ENCODE peak calls at places on chromosomes 2 and 18, in four cellular contexts. V is esophagus squamous epithelium; F is fibroblast of villous mesenchyme; X is activated CD8-positive, alpha-beta T cell treated with anti-CD3 and anti-CD28 coated beads for 36 hours. L is an unnamed sample.

GRCh38 chr2:45813003-45813601 is 161.6 kb downstream of the PRKCE start:
- DNase-seq in V (no peak), X (no peak), F (peak), L (no peak)

GRCh38 chr2:29817846-29818680 is 103.3 kb downstream of the ALK start:
- DNase-seq in X (no peak), V (no peak), F (no peak), L (no peak)

GRCh38 chr2:47098953-47099352 is 56.2 kb downstream of the STPG4 start:
- DNase-seq in X (no peak), F (no peak), V (no peak), L (no peak)

GRCh38 chr2:54666741-54667639 is 56.5 kb upstream of the EML6 start:
- DNase-seq in V (no peak), F (peak), X (no peak), L (no peak)

GRCh38 chr18:37343542-37343851 is 222.1 kb downstream of the CELF4 start:
- DNase-seq in X (no peak), V (no peak), F (no peak), L (no peak)

GRCh38 chr2:82333697-82334096 is 2029.1 kb upstream of the LRRTM1 start:
- DNase-seq in X (no peak), V (no peak), F (no peak), L (no peak)

GRCh38 chr2:124325667-124326425 is 300.8 kb downstream of the CNTNAP5 start:
- DNase-seq in V (no peak), F (no peak), X (no peak), L (no peak)

GRCh38 chr18:3898866-3899613 is 449.1 kb downstream of the TGIF1 start:
- DNase-seq in F (no peak), X (no peak), V (no peak), L (no peak)

GRCh38 chr2:121898483-121898882 is 143.0 kb downstream of the TSN start:
- DNase-seq in V (no peak), F (no peak), X (no peak), L (no peak)

GRCh38 chr2:1653137-1653789 is 91.1 kb downstream of the PXDN start:
- DNase-seq in F (peak), V (no peak), X (no peak), L (no peak)

DNA sequence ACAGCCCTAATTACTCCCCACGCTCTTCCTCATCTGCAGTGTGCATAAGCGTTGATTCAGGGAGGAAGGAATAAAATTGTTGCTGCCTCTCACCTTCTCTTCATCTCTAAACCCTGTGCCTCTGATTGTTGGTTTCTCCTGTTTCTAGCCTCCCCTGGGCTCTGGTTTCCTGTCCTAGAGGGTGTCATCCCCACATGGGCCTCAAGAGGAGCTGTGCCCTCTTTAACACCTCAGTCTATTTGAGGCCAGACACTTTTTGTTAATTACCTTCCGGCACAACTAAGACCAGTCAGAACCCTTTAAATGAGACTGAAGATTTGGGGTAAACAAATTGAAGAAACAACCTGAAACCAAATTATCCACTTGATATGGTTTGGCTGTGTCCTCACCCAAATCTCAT is 9.7 kb downstream of the CTAGE1 start:
- DNase-seq in X (peak), V (no peak), F (no peak), L (no peak)
- TF ChIP-seq CTCF in X (no peak), V (no peak), F (peak), L (no peak)

GRCh38 chr18:40293311-40293710 is 1661.7 kb upstream of the PIK3C3 start:
- DNase-seq in V (no peak), X (no peak), F (no peak), L (no peak)
- TF ChIP-seq CTCF in V (no peak), X (no peak), F (no peak), L (no peak)

DNA sequence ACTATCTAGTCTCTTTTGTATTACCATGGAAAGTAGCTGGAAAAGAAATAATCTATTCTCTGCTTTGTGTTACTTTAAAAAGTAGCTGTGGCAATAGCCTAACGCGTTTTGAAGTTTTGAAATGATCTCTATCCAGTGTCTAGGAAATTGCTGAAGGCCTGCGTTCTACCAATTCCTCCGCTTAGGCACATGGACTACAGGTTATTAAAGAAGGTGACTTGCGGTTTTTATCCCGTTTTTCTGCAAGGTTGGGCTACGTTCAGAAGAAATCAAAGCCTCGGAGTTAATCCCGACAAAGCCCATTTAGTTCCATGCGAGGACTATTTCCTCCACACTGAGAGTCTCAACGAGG is 636 bp upstream of the UBXN4 start:
- DNase-seq in F (no peak), V (no peak), X (no peak), L (no peak)
- TF ChIP-seq CTCF in F (no peak), V (no peak), X (no peak), L (no peak)

DNA sequence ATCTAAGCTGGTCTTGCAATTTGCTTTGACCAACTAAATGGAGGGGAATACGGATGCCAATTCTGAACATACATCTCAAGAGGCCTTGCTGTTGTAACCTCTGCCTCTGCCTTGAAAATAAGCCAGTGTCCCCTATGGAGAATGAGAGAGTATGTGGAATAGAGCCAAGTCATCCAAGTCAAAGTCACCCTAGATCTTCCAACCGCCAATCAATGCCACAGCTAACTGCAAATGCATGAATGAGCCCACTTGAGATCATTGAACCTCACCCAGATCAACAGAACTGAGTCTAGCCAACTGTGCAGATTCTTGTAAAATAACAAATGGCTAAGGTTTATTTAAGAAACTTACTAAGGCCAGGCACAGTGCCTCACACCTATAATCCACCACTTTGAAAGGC is 139.8 kb upstream of the TANK start:
- DNase-seq in V (no peak), F (no peak), X (no peak), L (no peak)
- TF ChIP-seq CTCF in V (no peak), F (no peak), X (no peak), L (no peak)

GRCh38 chr2:198137733-198138132 is 333.3 kb downstream of the PLCL1 start:
- DNase-seq in V (no peak), X (no peak), F (no peak), L (no peak)
- TF ChIP-seq CTCF in V (no peak), X (no peak), F (no peak), L (no peak)

GRCh38 chr2:118061135-118061955 is 26.9 kb upstream of the INSIG2 start:
- DNase-seq in X (peak), F (peak), V (no peak), L (peak)
- TF ChIP-seq CTCF in X (peak), F (peak), V (no peak), L (peak)

DNA sequence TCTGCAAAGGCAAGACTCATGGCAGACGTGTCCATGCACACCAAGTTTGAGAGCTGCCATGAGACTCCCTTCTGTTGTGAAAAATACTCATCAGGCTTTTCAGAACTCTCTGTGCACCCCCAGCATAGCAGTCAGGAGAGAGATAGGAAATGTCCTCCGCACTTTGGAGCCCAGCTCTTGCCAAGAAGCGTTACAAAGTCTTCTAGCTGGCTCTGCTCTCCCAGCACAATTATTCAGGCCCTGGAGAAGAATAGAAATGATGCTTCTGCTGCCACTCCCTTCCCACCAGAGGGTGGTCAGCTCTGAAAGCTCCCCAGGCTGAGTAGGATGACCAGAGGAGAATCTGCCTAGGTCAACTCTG is 594.4 kb upstream of the ID2 start:
- DNase-seq in V (no peak), X (no peak), F (no peak), L (no peak)
- TF ChIP-seq CTCF in V (no peak), X (no peak), F (no peak), L (no peak)

DNA sequence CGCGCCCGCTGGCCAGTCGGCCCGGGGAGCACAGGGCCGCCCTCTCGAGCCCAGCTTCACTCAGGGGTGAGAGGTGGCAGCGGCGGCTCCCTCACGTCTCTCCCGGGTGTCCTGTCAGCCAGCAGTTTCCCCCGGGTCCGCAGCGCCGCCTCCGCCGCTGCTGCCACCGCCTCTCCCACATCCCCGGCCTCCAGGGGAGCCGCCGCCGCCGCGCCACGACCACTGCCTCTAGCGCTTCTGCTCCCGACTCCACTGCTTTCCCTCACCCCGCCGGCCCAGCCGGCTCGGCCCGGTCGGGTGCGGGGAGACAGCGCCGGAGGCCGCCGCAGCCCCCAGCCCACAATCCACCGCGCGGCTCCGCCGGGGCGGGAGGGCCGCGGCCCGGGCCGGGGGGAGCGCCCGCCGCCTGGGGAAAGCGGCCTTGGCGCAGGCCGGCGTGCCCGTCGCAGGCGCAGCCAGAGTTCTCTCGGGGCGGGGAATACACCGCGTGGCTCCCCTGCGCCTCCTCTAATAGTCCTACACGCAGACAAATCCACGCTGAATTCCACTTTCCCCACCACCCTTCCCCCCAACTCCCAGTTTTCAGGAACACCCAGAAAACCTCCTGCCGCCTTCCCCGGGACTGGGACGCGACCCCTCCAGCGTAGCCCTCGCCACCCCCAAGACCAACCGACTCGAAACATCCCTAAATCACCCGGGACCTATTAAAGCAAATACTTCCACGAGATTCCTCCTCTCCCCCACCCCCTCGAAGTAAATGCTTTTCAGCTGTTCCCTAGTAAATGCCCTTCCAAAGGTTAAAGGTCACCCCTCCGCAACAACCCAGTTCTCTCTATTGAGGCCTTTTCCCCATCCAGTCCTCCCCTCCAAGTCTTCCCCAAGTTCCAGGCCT is at the start of gene VPS54:
- DNase-seq in X (peak), V (no peak), F (peak), L (peak)
- TF ChIP-seq CTCF in X (no peak), V (no peak), F (no peak), L (no peak)

GRCh38 chr18:7805096-7805495 is 238.0 kb downstream of the PTPRM start:
- DNase-seq in V (no peak), F (no peak), X (no peak), L (no peak)

GRCh38 chr18:7808054-7808453 is 240.9 kb downstream of the PTPRM start:
- DNase-seq in X (no peak), F (no peak), V (no peak), L (no peak)

GRCh38 chr18:7803956-7804469 is 236.9 kb downstream of the PTPRM start:
- DNase-seq in F (no peak), X (no peak), V (no peak), L (no peak)

GRCh38 chr18:7808992-7809391 is 241.9 kb downstream of the PTPRM start:
- DNase-seq in F (no peak), X (no peak), V (no peak), L (no peak)

DNA sequence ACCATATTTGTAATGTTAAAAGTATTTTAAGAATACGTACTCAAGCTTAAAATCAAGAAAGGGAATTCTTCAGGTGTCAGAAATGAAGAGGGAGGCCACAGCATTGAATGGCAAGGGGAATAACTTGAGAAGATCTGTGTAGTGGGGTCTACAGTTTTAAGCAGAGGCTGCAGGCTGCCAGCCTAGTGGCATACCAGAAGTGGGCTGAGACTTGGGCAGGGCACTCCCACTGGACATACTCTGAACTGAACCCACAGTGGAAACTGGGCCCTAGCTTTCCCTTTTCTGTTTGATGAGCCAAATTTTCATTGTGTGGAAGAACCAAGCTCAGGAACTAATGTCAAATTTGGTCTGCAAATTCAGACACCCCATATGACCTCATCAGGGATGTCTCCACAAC is 238.8 kb downstream of the PTPRM start:
- DNase-seq in X (no peak), V (no peak), F (no peak), L (no peak)
- TF ChIP-seq CTCF in X (no peak), V (no peak), F (no peak), L (no peak)

GRCh38 chr2:74415762-74416395 is 5.5 kb downstream of the C2orf81 start:
- DNase-seq in F (no peak), X (no peak), V (no peak), L (no peak)

GRCh38 chr2:74417763-74418162 is 3.7 kb downstream of the C2orf81 start:
- DNase-seq in X (no peak), V (no peak), F (no peak), L (no peak)

GRCh38 chr2:74418312-74418711 is 3.1 kb downstream of the C2orf81 start:
- DNase-seq in F (no peak), V (no peak), X (no peak), L (no peak)

GRCh38 chr2:74414913-74415761 is 6.3 kb downstream of the C2orf81 start:
- DNase-seq in X (peak), V (no peak), F (peak), L (peak)

DNA sequence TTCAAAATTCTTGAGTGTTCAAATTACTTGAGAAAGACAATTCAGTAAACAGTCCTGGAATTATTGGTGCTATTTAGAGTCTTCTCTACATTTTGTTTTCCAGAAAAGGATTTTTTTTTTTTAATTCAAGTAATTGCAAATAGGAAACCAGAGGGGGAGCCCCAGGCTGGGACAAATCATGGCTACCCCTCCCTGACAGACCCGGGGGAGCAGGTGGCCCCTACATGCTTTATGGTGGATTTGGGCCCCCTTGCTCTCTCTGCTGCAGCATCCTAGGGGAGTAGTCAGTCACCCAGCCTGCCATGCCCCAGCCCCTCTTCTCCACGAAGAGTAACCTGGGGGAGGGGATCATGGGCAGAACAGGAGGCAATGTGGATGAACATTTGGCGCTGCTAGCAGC is 4.7 kb downstream of the C2orf81 start:
- DNase-seq in X (peak), F (no peak), V (no peak), L (no peak)
- TF ChIP-seq CTCF in X (no peak), F (no peak), V (no peak), L (no peak)

L was measured in GM20000.